ENCODE peak calls at places on chromosomes 13 and 19, in five cellular contexts. T is spleen, H is K562, I is upper lobe of left lung, E is GM23338. S is an unnamed sample.

GRCh38 chr19:5948697-5949564 is 29.0 kb downstream of the RANBP3 start:
- DNase-seq in T (no peak), H (no peak), I (no peak), E (no peak), S (no peak)

GRCh38 chr19:14686411-14686810 is 3.4 kb upstream of the ZNF333 start:
- DNase-seq in T (no peak), H (no peak), I (no peak), E (peak; percentile 61), S (no peak)

GRCh38 chr13:90532861-90533260 is 814.6 kb upstream of the MIR17HG start:
- DNase-seq in T (no peak), H (no peak), I (no peak), E (no peak), S (no peak)

GRCh38 chr13:95360464-95361097 is 59.3 kb upstream of the ABCC4 start:
- DNase-seq in T (peak; percentile 9), H (no peak), I (no peak), E (no peak), S (no peak)

GRCh38 chr13:95921485-95921884 is 131.7 kb downstream of the UGGT2 start:
- DNase-seq in T (no peak), H (no peak), I (no peak), E (no peak), S (no peak)

GRCh38 chr13:23871616-23872220 is 17.5 kb downstream of the MIPEP start:
- DNase-seq in T (no peak), H (peak; percentile 12), I (no peak), E (peak; percentile 16), S (no peak)

GRCh38 chr19:14370169-14370998 is 10.9 kb upstream of the ADGRE5 start:
- DNase-seq in T (peak; percentile 89), H (no peak), I (no peak), E (no peak), S (no peak)

GRCh38 chr13:87128006-87128405 is 543.2 kb upstream of the SLITRK5 start:
- DNase-seq in T (no peak), H (no peak), I (no peak), E (peak; percentile 85), S (no peak)

GRCh38 chr13:34017231-34017630 is 199.3 kb downstream of the RFC3 start:
- DNase-seq in T (no peak), H (no peak), I (no peak), E (no peak), S (no peak)

GRCh38 chr19:22832031-22832762 is at the start of gene ZNF723:
- DNase-seq in T (no peak), H (no peak), I (peak; percentile 41), E (peak; percentile 4), S (no peak)

GRCh38 chr19:43489979-43490599 is 14.5 kb downstream of the PHLDB3 start:
- DNase-seq in T (no peak), H (no peak), I (no peak), E (no peak), S (no peak)

GRCh38 chr19:52785506-52785905 is 1.1 kb downstream of the ZNF600 start:
- DNase-seq in T (no peak), H (no peak), I (no peak), E (no peak), S (no peak)

GRCh38 chr13:99905224-99905623 is 66.3 kb downstream of the ZIC5 start:
- DNase-seq in T (no peak), H (no peak), I (no peak), E (no peak), S (no peak)

GRCh38 chr13:76293751-76294150 is 592.5 kb downstream of the KCTD12 start:
- DNase-seq in T (no peak), H (no peak), I (no peak), E (no peak), S (no peak)

GRCh38 chr13:52446265-52446664 is 4.2 kb downstream of the VPS36 start:
- DNase-seq in T (no peak), H (no peak), I (no peak), E (no peak), S (no peak)

GRCh38 chr13:113562085-113562749 is 22.3 kb upstream of the TFDP1 start:
- DNase-seq in T (peak; percentile 82), H (peak; percentile 58), I (no peak), E (peak; percentile 93), S (peak; percentile 36)

GRCh38 chr13:87123987-87124784 is 547.0 kb upstream of the SLITRK5 start:
- DNase-seq in T (no peak), H (no peak), I (no peak), E (peak; percentile 48), S (no peak)

GRCh38 chr13:94414141-94414540 is 65.3 kb downstream of the DCT start:
- DNase-seq in T (no peak), H (no peak), I (no peak), E (no peak), S (no peak)

GRCh38 chr13:43545317-43545874 is 241.4 kb downstream of the ENOX1 start:
- DNase-seq in T (no peak), H (no peak), I (peak; percentile 3), E (no peak), S (no peak)

GRCh38 chr13:106376411-106377112 is 158.9 kb downstream of the EFNB2 start:
- DNase-seq in T (no peak), H (no peak), I (no peak), E (peak; percentile 30), S (no peak)

GRCh38 chr19:38004505-38005223 is 97.7 kb downstream of the SIPA1L3 start:
- DNase-seq in T (no peak), H (peak; percentile 76), I (no peak), E (peak; percentile 94), S (peak; percentile 93)

GRCh38 chr19:14089412-14089661 is 1.2 kb downstream of the SAMD1 start:
- DNase-seq in T (no peak), H (no peak), I (no peak), E (peak; percentile 75), S (no peak)

GRCh38 chr19:33303791-33304759 is 1.7 kb upstream of the CEBPA start:
- DNase-seq in T (peak; percentile 84), H (no peak), I (peak; percentile 89), E (no peak), S (peak; percentile 41)

GRCh38 chr19:10270180-10270615 is 722 bp upstream of the ICAM1 start:
- DNase-seq in T (peak; percentile 98), H (peak; percentile 72), I (peak; percentile 92), E (peak; percentile 47), S (no peak)

GRCh38 chr19:2428027-2428690 is 773 bp upstream of the TIMM13 start:
- DNase-seq in T (peak; percentile 85), H (no peak), I (peak; percentile 80), E (peak; percentile 89), S (peak; percentile 19)

GRCh38 chr13:50140742-50141659 is 125.8 kb downstream of the KCNRG start:
- DNase-seq in T (no peak), H (no peak), I (no peak), E (peak; percentile 75), S (no peak)

GRCh38 chr13:50080158-50080855 is 65.1 kb downstream of the KCNRG start:
- DNase-seq in T (no peak), H (peak; percentile 22), I (no peak), E (peak; percentile 31), S (peak; percentile 15)

GRCh38 chr13:40404967-40405716 is 261.3 kb downstream of the FOXO1 start:
- DNase-seq in T (no peak), H (no peak), I (no peak), E (no peak), S (no peak)

GRCh38 chr19:44315883-44316282 is 11.1 kb upstream of the ZNF235 start:
- DNase-seq in T (no peak), H (no peak), I (no peak), E (no peak), S (no peak)

GRCh38 chr19:36986601-36987000 is 70.5 kb downstream of the ZNF568 start:
- DNase-seq in T (no peak), H (no peak), I (no peak), E (no peak), S (no peak)

GRCh38 chr19:347946-348861 is 3.6 kb upstream of the MIER2 start:
- DNase-seq in T (peak; percentile 29), H (no peak), I (no peak), E (peak; percentile 73), S (no peak)

GRCh38 chr19:48514123-48514458 is 2.5 kb upstream of the LMTK3 start:
- DNase-seq in T (no peak), H (no peak), I (no peak), E (no peak), S (no peak)

GRCh38 chr19:48511800-48512503 is at the start of gene LMTK3:
- DNase-seq in T (peak; percentile 83), H (peak; percentile 75), I (peak; percentile 62), E (peak; percentile 87), S (no peak)

GRCh38 chr13:32824671-32825070 is 191.6 kb upstream of the KL start:
- DNase-seq in T (no peak), H (no peak), I (no peak), E (peak; percentile 70), S (no peak)

GRCh38 chr13:32660227-32660626 is 74.0 kb downstream of the PDS5B start:
- DNase-seq in T (no peak), H (no peak), I (no peak), E (no peak), S (no peak)

GRCh38 chr19:13839193-13839937 is 37.6 kb upstream of the NANOS3 start:
- DNase-seq in T (peak; percentile 98), H (peak; percentile 71), I (peak; percentile 97), E (peak; percentile 78), S (peak; percentile 77)

GRCh38 chr19:36679455-36679854 is 8.0 kb upstream of the ZNF567 start:
- DNase-seq in T (no peak), H (no peak), I (no peak), E (no peak), S (no peak)

GRCh38 chr13:77696863-77697207 is 652 bp upstream of the SLAIN1 start:
- DNase-seq in T (no peak), H (no peak), I (no peak), E (no peak), S (no peak)
- H3K4me3 ChIP-seq in T (peak overlapping the region; percentile 89), H (no peak overlapping the region), I (peak overlapping the region; percentile 93), E (peak overlapping the region; percentile 58), S (peak overlapping the region; percentile 83)

GRCh38 chr13:54492995-54493394 is 1464.4 kb downstream of the OLFM4 start:
- DNase-seq in T (no peak), H (no peak), I (no peak), E (no peak), S (no peak)
- TF ChIP-seq POLR2AphosphoS5 in T (no peak), H (no peak), I (no peak), E (no peak), S (no peak)

GRCh38 chr13:112446867-112447266 is 70.7 kb downstream of the SPACA7 start:
- DNase-seq in T (peak; percentile 53), H (no peak), I (no peak), E (no peak), S (no peak)
- H3K27me3 ChIP-seq in T (peaks cover 77% of the 10 kb centered on the region), H (peaks cover 20% of the 10 kb centered on the region), I (no peaks in the 10 kb centered on the region), E (no peaks in the 10 kb centered on the region), S (peaks cover 12% of the 10 kb centered on the region)

DNA sequence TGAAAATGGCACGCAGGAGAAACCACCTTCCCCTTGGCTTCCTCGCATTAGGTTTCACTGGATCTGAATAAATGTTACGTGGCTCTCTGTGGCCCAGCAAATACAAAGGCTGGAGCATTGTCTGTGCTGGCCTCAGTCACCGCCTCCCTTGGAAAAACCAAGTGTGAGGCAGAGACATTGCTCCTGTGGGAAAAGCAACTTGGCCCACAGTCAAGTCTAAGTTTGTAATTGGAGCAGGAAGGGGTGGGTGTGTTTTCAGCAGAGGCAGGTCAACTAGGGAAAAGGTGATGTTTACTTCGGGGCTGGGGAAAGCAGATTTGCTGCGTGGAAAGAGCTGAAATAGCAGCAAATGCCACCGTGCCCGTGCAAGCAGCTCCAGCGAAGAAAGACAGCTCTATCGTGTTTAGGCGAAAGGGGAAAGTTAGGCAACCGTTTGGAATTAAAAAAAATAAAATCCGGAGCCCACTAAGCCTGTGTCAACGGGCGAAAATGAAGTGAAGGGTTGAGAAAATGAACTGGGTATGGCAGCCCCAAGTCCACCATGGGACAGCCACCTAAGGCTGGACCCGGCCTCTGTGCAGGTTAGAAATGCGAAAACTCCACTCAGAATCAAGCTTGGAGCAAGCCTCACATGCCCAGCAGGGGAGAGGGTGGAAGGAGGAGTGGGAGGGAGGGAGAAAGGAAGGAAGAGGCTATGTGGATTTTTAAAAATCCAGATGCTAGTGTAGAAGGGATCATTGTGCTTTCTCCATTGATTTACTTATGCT is 101.4 kb downstream of the IRS2 start:
- DNase-seq in T (no peak), H (no peak), I (no peak), E (no peak), S (peak; percentile 36)
- H3K4me3 ChIP-seq in T (no peak overlapping the region), H (no peak overlapping the region), I (no peak overlapping the region), E (no peak overlapping the region), S (no peak overlapping the region)

S was measured in prostate gland.